ENCODE peak calls at places on chromosomes 11 and 22, in eight cellular contexts. One of them, this sample, is unnamed.

GRCh38 chr11:71305041-71305440 is 52.7 kb upstream of the SHANK2 start:
- DNase-seq in IMR-90: no peak
- DNase-seq in ovary: no peak
- DNase-seq in uterus: no peak
- DNase-seq in astrocyte of the cerebellum: no peak
- DNase-seq in D721Med: no peak
- DNase-seq in CD14-positive monocyte: no peak
- DNase-seq in neural progenitor cell: no peak
- DNase-seq in this sample: no peak

GRCh38 chr11:76188873-76189272 is 17.4 kb downstream of the WNT11 start:
- DNase-seq in astrocyte of the cerebellum: no peak
- DNase-seq in IMR-90: no peak
- DNase-seq in ovary: no peak
- DNase-seq in neural progenitor cell: no peak
- DNase-seq in uterus: no peak
- DNase-seq in D721Med: no peak
- DNase-seq in CD14-positive monocyte: no peak
- DNase-seq in this sample: no peak

GRCh38 chr11:83847635-83848034 is 561.5 kb upstream of the CCDC90B start:
- DNase-seq in astrocyte of the cerebellum: no peak
- DNase-seq in IMR-90: no peak
- DNase-seq in CD14-positive monocyte: no peak
- DNase-seq in uterus: no peak
- DNase-seq in ovary: no peak
- DNase-seq in neural progenitor cell: no peak
- DNase-seq in D721Med: no peak
- DNase-seq in this sample: no peak

GRCh38 chr11:127643659-127644058 is 643.1 kb upstream of the KIRREL3 start:
- DNase-seq in D721Med: no peak
- DNase-seq in uterus: no peak
- DNase-seq in astrocyte of the cerebellum: no peak
- DNase-seq in IMR-90: no peak
- DNase-seq in CD14-positive monocyte: no peak
- DNase-seq in ovary: no peak
- DNase-seq in neural progenitor cell: no peak
- DNase-seq in this sample: no peak

GRCh38 chr22:37432708-37433054 is 5.4 kb upstream of the ELFN2 start:
- DNase-seq in D721Med: no peak
- DNase-seq in uterus: no peak
- DNase-seq in CD14-positive monocyte: no peak
- DNase-seq in neural progenitor cell: no peak
- DNase-seq in astrocyte of the cerebellum: no peak
- DNase-seq in ovary: no peak
- DNase-seq in IMR-90: no peak
- DNase-seq in this sample: no peak

GRCh38 chr11:71474771-71475483 is 21.9 kb downstream of the NADSYN1 start:
- DNase-seq in astrocyte of the cerebellum: no peak
- DNase-seq in CD14-positive monocyte: peak; percentile 29
- DNase-seq in D721Med: no peak
- DNase-seq in IMR-90: no peak
- DNase-seq in neural progenitor cell: no peak
- DNase-seq in uterus: no peak
- DNase-seq in ovary: no peak
- DNase-seq in this sample: no peak

GRCh38 chr11:9249252-9249651 is 15.9 kb downstream of the DENND5A start:
- DNase-seq in D721Med: no peak
- DNase-seq in CD14-positive monocyte: no peak
- DNase-seq in neural progenitor cell: no peak
- DNase-seq in IMR-90: no peak
- DNase-seq in uterus: no peak
- DNase-seq in ovary: no peak
- DNase-seq in astrocyte of the cerebellum: no peak
- DNase-seq in this sample: no peak

GRCh38 chr11:9760180-9760550 is 96.3 kb downstream of the SWAP70 start:
- DNase-seq in astrocyte of the cerebellum: peak; percentile 95
- DNase-seq in CD14-positive monocyte: no peak
- DNase-seq in IMR-90: peak; percentile 95
- DNase-seq in uterus: peak; percentile 94
- DNase-seq in D721Med: no peak
- DNase-seq in neural progenitor cell: no peak
- DNase-seq in ovary: peak; percentile 93
- DNase-seq in this sample: no peak

GRCh38 chr11:1082346-1082727 is 7.7 kb downstream of the MUC2 start:
- DNase-seq in astrocyte of the cerebellum: no peak
- DNase-seq in IMR-90: no peak
- DNase-seq in neural progenitor cell: no peak
- DNase-seq in uterus: no peak
- DNase-seq in CD14-positive monocyte: peak; percentile 41
- DNase-seq in ovary: no peak
- DNase-seq in D721Med: no peak
- DNase-seq in this sample: no peak

GRCh38 chr22:40426671-40427070 is 56.3 kb downstream of the SGSM3 start:
- DNase-seq in CD14-positive monocyte: no peak
- DNase-seq in neural progenitor cell: no peak
- DNase-seq in uterus: no peak
- DNase-seq in D721Med: no peak
- DNase-seq in IMR-90: peak; percentile 88
- DNase-seq in astrocyte of the cerebellum: peak; percentile 13
- DNase-seq in ovary: no peak
- DNase-seq in this sample: no peak

GRCh38 chr22:37749223-37749622 is 52.4 kb downstream of the TRIOBP start:
- DNase-seq in D721Med: no peak
- DNase-seq in neural progenitor cell: no peak
- DNase-seq in CD14-positive monocyte: no peak
- DNase-seq in IMR-90: no peak
- DNase-seq in astrocyte of the cerebellum: no peak
- DNase-seq in ovary: no peak
- DNase-seq in uterus: no peak
- DNase-seq in this sample: no peak

DNA sequence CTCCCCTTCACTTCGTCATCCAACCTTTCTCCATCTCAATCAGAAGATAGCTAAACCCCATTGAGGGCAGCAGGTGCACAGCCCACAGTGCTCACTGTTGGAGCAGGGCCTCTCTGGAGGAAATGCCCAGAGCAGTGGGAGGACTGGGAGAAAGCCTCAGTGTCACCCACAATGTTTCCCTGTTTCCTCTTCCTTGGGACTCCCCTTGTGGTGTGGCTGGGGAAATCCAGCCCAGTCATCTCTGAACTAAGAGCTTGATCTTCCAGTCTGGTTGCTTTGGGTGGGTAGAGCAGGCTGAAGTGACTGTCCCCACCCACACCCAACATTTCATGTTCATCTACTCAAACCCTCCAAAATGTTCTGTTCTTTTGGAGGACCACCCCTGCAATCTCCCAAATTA is 29.8 kb upstream of the EED start:
- DNase-seq in ovary: no peak
- DNase-seq in CD14-positive monocyte: peak; percentile 48
- DNase-seq in IMR-90: no peak
- DNase-seq in uterus: no peak
- DNase-seq in D721Med: no peak
- DNase-seq in astrocyte of the cerebellum: no peak
- DNase-seq in neural progenitor cell: no peak
- DNase-seq in this sample: no peak
- TF ChIP-seq CTCF in ovary: no peak
- TF ChIP-seq CTCF in CD14-positive monocyte: peak; percentile 24
- TF ChIP-seq CTCF in IMR-90: no peak
- TF ChIP-seq CTCF in uterus: no peak
- TF ChIP-seq CTCF in D721Med: no peak
- TF ChIP-seq CTCF in astrocyte of the cerebellum: no peak
- TF ChIP-seq CTCF in neural progenitor cell: no peak
- TF ChIP-seq CTCF in this sample: no peak

DNA sequence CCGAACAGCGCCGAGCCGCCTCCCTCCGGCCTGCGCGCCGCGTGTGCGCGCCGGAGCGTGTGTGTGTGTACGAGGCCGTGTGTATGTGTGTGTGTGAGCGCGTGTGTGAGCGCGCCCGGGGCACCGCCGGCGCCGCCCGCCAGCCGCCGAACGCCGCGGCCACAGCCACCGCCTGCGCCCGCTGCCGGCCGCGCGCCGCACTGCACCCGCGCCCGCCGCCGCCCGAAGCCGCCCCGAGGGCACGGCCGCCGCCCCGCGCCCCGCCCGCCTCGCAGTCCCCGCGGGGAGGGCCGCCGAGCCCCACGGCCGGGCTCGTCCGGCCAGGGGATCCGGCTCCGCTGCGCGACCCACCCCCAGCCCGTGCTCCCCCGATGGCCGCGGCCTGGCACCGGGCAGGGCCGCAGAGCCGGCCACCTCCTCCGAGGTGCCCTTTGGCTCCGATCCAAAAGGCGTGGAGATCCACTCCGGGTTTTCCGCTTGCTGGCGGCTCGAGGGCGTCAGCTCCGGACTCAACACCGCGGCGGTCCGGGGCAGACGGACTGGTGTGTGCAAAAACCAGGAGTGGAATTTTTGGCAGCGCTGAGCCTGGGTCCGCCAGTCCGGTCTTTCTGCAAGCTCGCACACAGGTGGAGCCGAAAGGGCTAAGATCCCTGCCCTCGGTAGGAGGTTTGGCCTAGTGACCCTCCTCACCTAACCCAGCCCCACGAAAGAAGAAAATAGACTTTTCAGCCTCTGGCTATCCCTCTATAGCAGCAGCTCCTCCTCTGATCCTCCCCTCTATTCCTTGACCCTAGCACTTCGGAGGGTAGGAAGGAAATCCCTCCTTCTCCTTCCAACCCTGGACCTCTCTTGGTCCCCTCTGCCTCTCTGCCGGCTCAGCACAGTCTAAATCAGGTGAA is at the start of gene SYT7:
- DNase-seq in ovary: peak; percentile 98
- DNase-seq in IMR-90: peak; percentile 96
- DNase-seq in CD14-positive monocyte: peak; percentile 93
- DNase-seq in D721Med: peak; percentile 92
- DNase-seq in neural progenitor cell: peak; percentile 97
- DNase-seq in astrocyte of the cerebellum: peak; percentile 95
- DNase-seq in uterus: peak; percentile 98
- DNase-seq in this sample: peak; percentile 99
- TF ChIP-seq CTCF in ovary: peak; percentile 85
- TF ChIP-seq CTCF in IMR-90: peak; percentile 25
- TF ChIP-seq CTCF in CD14-positive monocyte: no peak
- TF ChIP-seq CTCF in D721Med: peak; percentile 34
- TF ChIP-seq CTCF in neural progenitor cell: peak; percentile 23
- TF ChIP-seq CTCF in astrocyte of the cerebellum: no peak
- TF ChIP-seq CTCF in uterus: peak; percentile 75
- TF ChIP-seq CTCF in this sample: peak; percentile 25

GRCh38 chr11:31487848-31488247 is 21.6 kb downstream of the IMMP1L start:
- DNase-seq in D721Med: no peak
- DNase-seq in astrocyte of the cerebellum: peak; percentile 79
- DNase-seq in IMR-90: peak; percentile 73
- DNase-seq in ovary: no peak
- DNase-seq in uterus: no peak
- DNase-seq in CD14-positive monocyte: no peak
- DNase-seq in neural progenitor cell: peak; percentile 41
- DNase-seq in this sample: no peak

GRCh38 chr11:31493235-31493634 is 16.2 kb downstream of the IMMP1L start:
- DNase-seq in D721Med: no peak
- DNase-seq in CD14-positive monocyte: no peak
- DNase-seq in astrocyte of the cerebellum: no peak
- DNase-seq in IMR-90: no peak
- DNase-seq in uterus: no peak
- DNase-seq in ovary: no peak
- DNase-seq in neural progenitor cell: no peak
- DNase-seq in this sample: no peak

DNA sequence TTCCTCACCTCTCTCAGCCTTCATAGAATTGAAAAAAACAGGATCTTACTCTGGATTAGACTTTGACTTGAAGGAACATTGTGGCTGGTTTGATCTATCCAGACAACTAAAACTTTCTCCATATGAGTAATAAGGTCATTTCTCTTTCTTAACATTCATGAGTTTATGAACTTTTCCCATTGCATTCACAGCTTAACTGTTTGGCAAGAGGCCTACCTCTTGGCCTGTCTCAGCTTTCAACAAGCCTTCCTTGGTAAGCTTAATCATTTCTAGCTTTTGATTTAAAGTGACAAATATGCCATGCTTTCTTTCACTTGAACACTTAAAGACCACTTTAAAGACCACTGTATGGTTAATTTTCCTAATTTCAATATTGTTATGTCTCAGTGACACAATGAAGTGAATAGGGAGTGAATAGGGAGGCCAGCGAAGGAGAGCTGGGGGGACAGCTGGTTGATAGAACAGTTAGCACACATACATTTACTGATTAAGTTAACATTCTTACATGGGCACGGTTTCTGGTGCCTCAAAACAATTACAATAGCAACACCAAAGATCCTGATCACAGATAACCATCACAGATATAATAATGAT is 17.0 kb downstream of the IMMP1L start:
- DNase-seq in D721Med: no peak
- DNase-seq in ovary: no peak
- DNase-seq in CD14-positive monocyte: no peak
- DNase-seq in IMR-90: peak; percentile 61
- DNase-seq in neural progenitor cell: no peak
- DNase-seq in uterus: no peak
- DNase-seq in astrocyte of the cerebellum: peak; percentile 59
- DNase-seq in this sample: no peak
- TF ChIP-seq CTCF in D721Med: no peak
- TF ChIP-seq CTCF in ovary: no peak
- TF ChIP-seq CTCF in CD14-positive monocyte: no peak
- TF ChIP-seq CTCF in IMR-90: no peak
- TF ChIP-seq CTCF in neural progenitor cell: no peak
- TF ChIP-seq CTCF in uterus: no peak
- TF ChIP-seq CTCF in astrocyte of the cerebellum: no peak
- TF ChIP-seq CTCF in this sample: no peak

GRCh38 chr11:65947133-65947532 is 1.9 kb downstream of the TSGA10IP start:
- DNase-seq in neural progenitor cell: no peak
- DNase-seq in uterus: no peak
- DNase-seq in D721Med: no peak
- DNase-seq in ovary: no peak
- DNase-seq in CD14-positive monocyte: no peak
- DNase-seq in IMR-90: no peak
- DNase-seq in astrocyte of the cerebellum: no peak
- DNase-seq in this sample: no peak
- TF ChIP-seq CTCF in neural progenitor cell: no peak
- TF ChIP-seq CTCF in uterus: no peak
- TF ChIP-seq CTCF in D721Med: no peak
- TF ChIP-seq CTCF in ovary: no peak
- TF ChIP-seq CTCF in CD14-positive monocyte: no peak
- TF ChIP-seq CTCF in IMR-90: no peak
- TF ChIP-seq CTCF in astrocyte of the cerebellum: no peak
- TF ChIP-seq CTCF in this sample: no peak

DNA sequence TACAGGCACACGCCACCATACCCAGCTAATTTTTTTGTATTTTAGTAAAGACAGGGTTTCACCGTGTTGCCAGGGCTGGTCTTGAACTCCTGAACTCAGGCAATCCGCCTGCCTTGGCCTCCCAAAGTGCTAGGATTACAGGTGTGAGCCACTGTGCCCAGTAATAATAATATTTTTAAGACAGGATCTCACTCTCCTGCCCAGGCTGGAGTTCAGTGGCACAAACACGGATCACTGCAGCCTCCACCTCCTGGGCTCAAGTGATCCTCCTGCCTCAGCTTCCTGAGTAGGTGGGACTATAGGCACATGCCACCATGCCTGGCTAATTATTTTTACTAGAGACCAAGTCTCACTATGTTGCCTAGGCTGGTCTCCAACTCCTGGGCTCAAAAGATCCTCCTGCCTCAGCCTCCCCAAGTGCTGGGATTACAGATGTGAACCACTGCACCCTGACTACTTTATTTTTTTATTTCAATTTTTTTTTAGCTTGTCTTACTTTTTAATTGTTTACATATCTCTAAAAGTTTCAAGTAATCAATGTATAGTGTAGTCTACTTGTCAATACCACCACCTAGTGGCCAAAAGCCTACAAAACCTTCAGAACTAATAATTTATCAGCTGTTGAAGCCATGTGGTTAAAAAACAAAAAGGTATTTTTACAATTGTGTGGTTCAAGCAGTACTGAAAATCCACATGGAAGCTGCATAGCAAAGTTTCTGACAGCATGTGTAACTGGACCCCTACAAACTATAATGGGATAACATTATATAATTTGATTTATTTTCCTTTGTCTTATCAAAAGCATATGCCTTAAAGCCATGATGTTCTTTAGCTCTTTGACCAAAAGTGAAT is 10.4 kb downstream of the NARS2 start:
- DNase-seq in D721Med: no peak
- DNase-seq in neural progenitor cell: peak; percentile 72
- DNase-seq in uterus: no peak
- DNase-seq in ovary: no peak
- DNase-seq in IMR-90: peak; percentile 76
- DNase-seq in astrocyte of the cerebellum: peak; percentile 63
- DNase-seq in CD14-positive monocyte: no peak
- DNase-seq in this sample: no peak
- TF ChIP-seq CTCF in D721Med: peak; percentile 80
- TF ChIP-seq CTCF in neural progenitor cell: peak; percentile 82
- TF ChIP-seq CTCF in uterus: peak; percentile 78
- TF ChIP-seq CTCF in ovary: peak; percentile 80
- TF ChIP-seq CTCF in IMR-90: peak; percentile 80
- TF ChIP-seq CTCF in astrocyte of the cerebellum: peak; percentile 46
- TF ChIP-seq CTCF in CD14-positive monocyte: peak; percentile 87
- TF ChIP-seq CTCF in this sample: peak; percentile 81